ENCODE peak calls at places on chromosome 22, in eight cellular contexts. One of them, this sample, is unnamed.

GRCh38 chr22:49269928-49270327 is 557.7 kb downstream of the BRD1 start:
- DNase-seq in D721Med: no peak
- DNase-seq in transverse colon: no peak
- DNase-seq in astrocyte of the spinal cord: no peak
- DNase-seq in CD8-positive, alpha-beta T cell: no peak
- DNase-seq in astrocyte: no peak
- DNase-seq in IMR-90: no peak
- DNase-seq in heart right ventricle: no peak
- DNase-seq in this sample: no peak

GRCh38 chr22:46813816-46814597 is 51.6 kb downstream of the TBC1D22A start:
- DNase-seq in IMR-90: peak; percentile 61
- DNase-seq in transverse colon: no peak
- DNase-seq in CD8-positive, alpha-beta T cell: no peak
- DNase-seq in astrocyte: peak; percentile 81
- DNase-seq in heart right ventricle: no peak
- DNase-seq in D721Med: no peak
- DNase-seq in astrocyte of the spinal cord: peak; percentile 47
- DNase-seq in this sample: no peak

GRCh38 chr22:33018232-33018864 is 39.8 kb downstream of the SYN3 start:
- DNase-seq in D721Med: no peak
- DNase-seq in CD8-positive, alpha-beta T cell: no peak
- DNase-seq in IMR-90: peak; percentile 29
- DNase-seq in astrocyte of the spinal cord: peak; percentile 27
- DNase-seq in astrocyte: no peak
- DNase-seq in transverse colon: peak; percentile 39
- DNase-seq in heart right ventricle: peak; percentile 53
- DNase-seq in this sample: peak; percentile 67

GRCh38 chr22:45273452-45274075 is 11.2 kb upstream of the UPK3A start:
- DNase-seq in D721Med: no peak
- DNase-seq in astrocyte of the spinal cord: no peak
- DNase-seq in transverse colon: peak; percentile 84
- DNase-seq in IMR-90: no peak
- DNase-seq in CD8-positive, alpha-beta T cell: no peak
- DNase-seq in astrocyte: no peak
- DNase-seq in heart right ventricle: no peak
- DNase-seq in this sample: no peak

GRCh38 chr22:31683181-31684105 is 21.4 kb upstream of the PISD start:
- DNase-seq in CD8-positive, alpha-beta T cell: no peak
- DNase-seq in astrocyte of the spinal cord: no peak
- DNase-seq in transverse colon: no peak
- DNase-seq in astrocyte: no peak
- DNase-seq in D721Med: no peak
- DNase-seq in heart right ventricle: no peak
- DNase-seq in IMR-90: no peak
- DNase-seq in this sample: no peak

GRCh38 chr22:20979243-20979809 is 2.8 kb upstream of the LZTR1 start:
- DNase-seq in transverse colon: peak; percentile 81
- DNase-seq in astrocyte of the spinal cord: peak; percentile 77
- DNase-seq in D721Med: no peak
- DNase-seq in heart right ventricle: peak; percentile 56
- DNase-seq in astrocyte: peak; percentile 78
- DNase-seq in CD8-positive, alpha-beta T cell: no peak
- DNase-seq in IMR-90: peak; percentile 67
- DNase-seq in this sample: peak; percentile 70

GRCh38 chr22:31077681-31078080 is 3.4 kb upstream of the SMTN start:
- DNase-seq in heart right ventricle: no peak
- DNase-seq in IMR-90: no peak
- DNase-seq in D721Med: no peak
- DNase-seq in astrocyte: no peak
- DNase-seq in transverse colon: no peak
- DNase-seq in CD8-positive, alpha-beta T cell: no peak
- DNase-seq in astrocyte of the spinal cord: no peak
- DNase-seq in this sample: no peak

GRCh38 chr22:17924735-17925727 is 99.3 kb downstream of the MICAL3 start:
- DNase-seq in heart right ventricle: no peak
- DNase-seq in D721Med: no peak
- DNase-seq in CD8-positive, alpha-beta T cell: no peak
- DNase-seq in transverse colon: no peak
- DNase-seq in astrocyte: no peak
- DNase-seq in IMR-90: no peak
- DNase-seq in astrocyte of the spinal cord: no peak
- DNase-seq in this sample: no peak

GRCh38 chr22:32378703-32379272 is 21.1 kb downstream of the RFPL3 start:
- DNase-seq in CD8-positive, alpha-beta T cell: no peak
- DNase-seq in IMR-90: peak; percentile 18
- DNase-seq in heart right ventricle: no peak
- DNase-seq in astrocyte of the spinal cord: peak; percentile 11
- DNase-seq in D721Med: no peak
- DNase-seq in astrocyte: no peak
- DNase-seq in transverse colon: peak; percentile 22
- DNase-seq in this sample: peak; percentile 26

GRCh38 chr22:46084943-46085830 is 65.1 kb upstream of the PPARA start:
- DNase-seq in CD8-positive, alpha-beta T cell: no peak
- DNase-seq in astrocyte of the spinal cord: peak; percentile 77
- DNase-seq in D721Med: no peak
- DNase-seq in transverse colon: peak; percentile 69
- DNase-seq in IMR-90: no peak
- DNase-seq in astrocyte: peak; percentile 92
- DNase-seq in heart right ventricle: peak; percentile 91
- DNase-seq in this sample: no peak

GRCh38 chr22:30208631-30209603 is 37.6 kb downstream of the LIF start:
- DNase-seq in D721Med: no peak
- DNase-seq in astrocyte: peak; percentile 94
- DNase-seq in heart right ventricle: peak; percentile 74
- DNase-seq in CD8-positive, alpha-beta T cell: no peak
- DNase-seq in transverse colon: peak; percentile 38
- DNase-seq in astrocyte of the spinal cord: peak; percentile 83
- DNase-seq in IMR-90: peak; percentile 97
- DNase-seq in this sample: no peak

GRCh38 chr22:21624120-21624879 is 5.5 kb downstream of the YDJC start:
- DNase-seq in heart right ventricle: no peak
- DNase-seq in transverse colon: peak; percentile 23
- DNase-seq in IMR-90: peak; percentile 23
- DNase-seq in CD8-positive, alpha-beta T cell: no peak
- DNase-seq in astrocyte of the spinal cord: no peak
- DNase-seq in D721Med: no peak
- DNase-seq in astrocyte: no peak
- DNase-seq in this sample: no peak

GRCh38 chr22:48629631-48630443 is 1197.8 kb downstream of the BRD1 start:
- DNase-seq in heart right ventricle: no peak
- DNase-seq in astrocyte of the spinal cord: no peak
- DNase-seq in astrocyte: no peak
- DNase-seq in transverse colon: no peak
- DNase-seq in D721Med: no peak
- DNase-seq in CD8-positive, alpha-beta T cell: no peak
- DNase-seq in IMR-90: no peak
- DNase-seq in this sample: no peak

GRCh38 chr22:44664149-44664548 is 37.9 kb upstream of the PRR5 start:
- DNase-seq in transverse colon: peak; percentile 67
- DNase-seq in D721Med: no peak
- DNase-seq in astrocyte of the spinal cord: peak; percentile 18
- DNase-seq in IMR-90: peak; percentile 61
- DNase-seq in astrocyte: peak; percentile 13
- DNase-seq in CD8-positive, alpha-beta T cell: peak; percentile 77
- DNase-seq in heart right ventricle: peak; percentile 68
- DNase-seq in this sample: no peak

GRCh38 chr22:46674367-46674781 is 54.2 kb downstream of the GRAMD4 start:
- DNase-seq in astrocyte of the spinal cord: no peak
- DNase-seq in CD8-positive, alpha-beta T cell: peak; percentile 84
- DNase-seq in heart right ventricle: peak; percentile 85
- DNase-seq in astrocyte: no peak
- DNase-seq in IMR-90: no peak
- DNase-seq in D721Med: no peak
- DNase-seq in transverse colon: peak; percentile 61
- DNase-seq in this sample: no peak

GRCh38 chr22:41216984-41217383 is 11.9 kb downstream of the L3MBTL2 start:
- DNase-seq in CD8-positive, alpha-beta T cell: no peak
- DNase-seq in astrocyte of the spinal cord: no peak
- DNase-seq in astrocyte: no peak
- DNase-seq in IMR-90: peak; percentile 72
- DNase-seq in transverse colon: no peak
- DNase-seq in D721Med: no peak
- DNase-seq in heart right ventricle: no peak
- DNase-seq in this sample: no peak

GRCh38 chr22:18103527-18104269 is 6.9 kb upstream of the TUBA8 start:
- DNase-seq in astrocyte of the spinal cord: no peak
- DNase-seq in CD8-positive, alpha-beta T cell: no peak
- DNase-seq in transverse colon: no peak
- DNase-seq in astrocyte: no peak
- DNase-seq in D721Med: no peak
- DNase-seq in IMR-90: no peak
- DNase-seq in heart right ventricle: no peak
- DNase-seq in this sample: no peak

GRCh38 chr22:45678961-45679912 is 7.6 kb downstream of the ATXN10 start:
- DNase-seq in astrocyte: peak; percentile 85
- DNase-seq in transverse colon: no peak
- DNase-seq in CD8-positive, alpha-beta T cell: no peak
- DNase-seq in astrocyte of the spinal cord: peak; percentile 80
- DNase-seq in IMR-90: peak; percentile 91
- DNase-seq in D721Med: no peak
- DNase-seq in heart right ventricle: no peak
- DNase-seq in this sample: no peak

GRCh38 chr22:29270475-29271271 is 2.6 kb downstream of the EWSR1 start:
- DNase-seq in astrocyte of the spinal cord: peak; percentile 9
- DNase-seq in astrocyte: peak; percentile 59
- DNase-seq in heart right ventricle: no peak
- DNase-seq in D721Med: no peak
- DNase-seq in CD8-positive, alpha-beta T cell: no peak
- DNase-seq in IMR-90: peak; percentile 58
- DNase-seq in transverse colon: no peak
- DNase-seq in this sample: no peak

DNA sequence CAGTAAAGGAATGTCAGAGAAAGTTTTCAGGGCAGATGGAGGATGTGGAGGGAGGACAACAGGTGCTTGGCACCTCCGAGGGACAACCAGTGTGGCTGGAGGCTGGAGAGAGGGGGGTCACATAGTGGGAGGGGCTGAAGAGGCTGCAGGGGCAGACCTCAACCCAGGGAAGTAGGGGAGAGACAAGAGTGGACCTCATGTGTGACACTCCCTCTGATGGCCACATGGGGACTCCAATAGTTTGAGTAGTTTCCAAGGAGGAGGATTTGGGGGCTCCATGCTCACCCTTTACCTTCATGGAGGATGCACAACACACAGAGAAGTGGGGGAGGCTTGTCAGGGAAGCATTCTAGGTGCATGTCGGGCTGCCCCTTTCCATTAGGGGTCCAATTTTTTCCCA is 35.1 kb upstream of the ASPHD2 start:
- DNase-seq in IMR-90: no peak
- DNase-seq in astrocyte: no peak
- DNase-seq in D721Med: no peak
- DNase-seq in astrocyte of the spinal cord: no peak
- DNase-seq in CD8-positive, alpha-beta T cell: no peak
- DNase-seq in transverse colon: no peak
- DNase-seq in heart right ventricle: no peak
- DNase-seq in this sample: no peak
- TF ChIP-seq CTCF in IMR-90: no peak
- TF ChIP-seq CTCF in astrocyte: no peak
- TF ChIP-seq CTCF in D721Med: no peak
- TF ChIP-seq CTCF in astrocyte of the spinal cord: no peak
- TF ChIP-seq CTCF in CD8-positive, alpha-beta T cell: no peak
- TF ChIP-seq CTCF in transverse colon: no peak
- TF ChIP-seq CTCF in heart right ventricle: no peak
- TF ChIP-seq CTCF in this sample: peak; percentile 11

GRCh38 chr22:37118083-37118482 is 8.6 kb upstream of the TMPRSS6 start:
- DNase-seq in D721Med: no peak
- DNase-seq in astrocyte: no peak
- DNase-seq in CD8-positive, alpha-beta T cell: no peak
- DNase-seq in heart right ventricle: no peak
- DNase-seq in IMR-90: no peak
- DNase-seq in astrocyte of the spinal cord: no peak
- DNase-seq in transverse colon: no peak
- DNase-seq in this sample: no peak
- TF ChIP-seq CTCF in D721Med: no peak
- TF ChIP-seq CTCF in astrocyte: no peak
- TF ChIP-seq CTCF in CD8-positive, alpha-beta T cell: no peak
- TF ChIP-seq CTCF in heart right ventricle: no peak
- TF ChIP-seq CTCF in IMR-90: no peak
- TF ChIP-seq CTCF in astrocyte of the spinal cord: no peak
- TF ChIP-seq CTCF in transverse colon: no peak
- TF ChIP-seq CTCF in this sample: no peak

GRCh38 chr22:43537019-43537585 is 125.3 kb downstream of the MPPED1 start:
- DNase-seq in transverse colon: no peak
- DNase-seq in astrocyte of the spinal cord: no peak
- DNase-seq in D721Med: no peak
- DNase-seq in CD8-positive, alpha-beta T cell: no peak
- DNase-seq in IMR-90: no peak
- DNase-seq in astrocyte: no peak
- DNase-seq in heart right ventricle: no peak
- DNase-seq in this sample: no peak
- TF ChIP-seq CTCF in transverse colon: no peak
- TF ChIP-seq CTCF in astrocyte of the spinal cord: no peak
- TF ChIP-seq CTCF in D721Med: peak; percentile 24
- TF ChIP-seq CTCF in CD8-positive, alpha-beta T cell: no peak
- TF ChIP-seq CTCF in IMR-90: no peak
- TF ChIP-seq CTCF in astrocyte: no peak
- TF ChIP-seq CTCF in heart right ventricle: no peak
- TF ChIP-seq CTCF in this sample: no peak

GRCh38 chr22:22812031-22812905 is 75.3 kb upstream of the IGLL5 start:
- DNase-seq in astrocyte of the spinal cord: no peak
- DNase-seq in IMR-90: no peak
- DNase-seq in D721Med: no peak
- DNase-seq in CD8-positive, alpha-beta T cell: peak; percentile 41
- DNase-seq in heart right ventricle: no peak
- DNase-seq in astrocyte: no peak
- DNase-seq in transverse colon: no peak
- DNase-seq in this sample: no peak

GRCh38 chr22:22811016-22812009 is 76.3 kb upstream of the IGLL5 start:
- DNase-seq in heart right ventricle: no peak
- DNase-seq in transverse colon: no peak
- DNase-seq in astrocyte of the spinal cord: no peak
- DNase-seq in D721Med: no peak
- DNase-seq in IMR-90: no peak
- DNase-seq in CD8-positive, alpha-beta T cell: peak; percentile 47
- DNase-seq in astrocyte: no peak
- DNase-seq in this sample: no peak

GRCh38 chr22:22813126-22814075 is 74.2 kb upstream of the IGLL5 start:
- DNase-seq in CD8-positive, alpha-beta T cell: peak; percentile 45
- DNase-seq in astrocyte of the spinal cord: no peak
- DNase-seq in heart right ventricle: no peak
- DNase-seq in IMR-90: no peak
- DNase-seq in D721Med: no peak
- DNase-seq in astrocyte: no peak
- DNase-seq in transverse colon: no peak
- DNase-seq in this sample: no peak

GRCh38 chr22:22810471-22810870 is 77.1 kb upstream of the IGLL5 start:
- DNase-seq in IMR-90: no peak
- DNase-seq in astrocyte of the spinal cord: no peak
- DNase-seq in CD8-positive, alpha-beta T cell: peak; percentile 52
- DNase-seq in transverse colon: no peak
- DNase-seq in D721Med: no peak
- DNase-seq in heart right ventricle: no peak
- DNase-seq in astrocyte: no peak
- DNase-seq in this sample: no peak

DNA sequence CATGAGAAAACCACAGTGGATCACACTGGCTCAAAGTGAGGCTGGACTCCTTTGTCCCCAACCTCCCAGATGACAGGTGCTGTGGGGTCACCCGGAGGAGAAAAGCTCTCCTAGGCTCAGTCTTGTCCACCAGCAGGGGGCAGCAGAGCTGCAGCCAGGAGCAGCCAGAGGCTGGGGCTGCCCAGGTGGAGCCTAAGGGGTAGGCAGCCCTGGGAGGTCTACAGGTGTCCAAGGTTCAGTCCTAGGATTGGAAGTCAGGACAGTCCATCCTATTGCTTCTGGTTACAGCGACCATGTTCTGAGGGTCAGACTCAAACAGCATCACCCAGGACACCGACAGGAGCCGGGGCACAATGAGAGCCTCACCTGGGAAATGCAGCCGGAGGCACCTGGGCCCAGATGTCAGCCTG is 77.6 kb upstream of the IGLL5 start:
- DNase-seq in IMR-90: peak; percentile 30
- DNase-seq in CD8-positive, alpha-beta T cell: peak; percentile 86
- DNase-seq in heart right ventricle: no peak
- DNase-seq in transverse colon: peak; percentile 57
- DNase-seq in D721Med: no peak
- DNase-seq in astrocyte of the spinal cord: no peak
- DNase-seq in astrocyte: peak; percentile 4
- DNase-seq in this sample: peak; percentile 63
- TF ChIP-seq CTCF in IMR-90: peak; percentile 57
- TF ChIP-seq CTCF in CD8-positive, alpha-beta T cell: peak; percentile 64
- TF ChIP-seq CTCF in heart right ventricle: peak; percentile 86
- TF ChIP-seq CTCF in transverse colon: peak; percentile 61
- TF ChIP-seq CTCF in D721Med: peak; percentile 39
- TF ChIP-seq CTCF in astrocyte of the spinal cord: no peak
- TF ChIP-seq CTCF in astrocyte: peak; percentile 58
- TF ChIP-seq CTCF in this sample: peak; percentile 92